ENCODE peak calls at places on chromosomes 1 and 21, in four cellular contexts. I, J, B and N are unnamed samples.

GRCh38 chr1:29698626-29699025 is 462.3 kb downstream of the PTPRU start:
- DNase-seq in I (no peak), J (no peak), B (no peak), N (no peak)

GRCh38 chr1:81703352-81703735 is 97.4 kb upstream of the ADGRL2 start:
- DNase-seq in I (no peak), J (no peak), B (no peak), N (no peak)

GRCh38 chr1:2208309-2209239 is 14.0 kb upstream of the FAAP20 start:
- DNase-seq in I (peak), J (no peak), B (no peak), N (no peak)

GRCh38 chr1:178143730-178144343 is 49.9 kb downstream of the RASAL2 start:
- DNase-seq in I (no peak), J (no peak), B (no peak), N (no peak)

GRCh38 chr1:180609643-180610555 is 21.9 kb upstream of the XPR1 start:
- DNase-seq in I (no peak), J (peak), B (no peak), N (no peak)

GRCh38 chr21:41957991-41958766 is 4.4 kb upstream of the C2CD2 start:
- DNase-seq in I (peak), J (peak), B (no peak), N (no peak)

GRCh38 chr1:55217226-55217996 is 2.2 kb upstream of the USP24 start:
- DNase-seq in I (no peak), J (no peak), B (no peak), N (no peak)

GRCh38 chr1:16246961-16247360 is 10.0 kb upstream of the CPLANE2 start:
- DNase-seq in I (no peak), J (no peak), B (no peak), N (no peak)

DNA sequence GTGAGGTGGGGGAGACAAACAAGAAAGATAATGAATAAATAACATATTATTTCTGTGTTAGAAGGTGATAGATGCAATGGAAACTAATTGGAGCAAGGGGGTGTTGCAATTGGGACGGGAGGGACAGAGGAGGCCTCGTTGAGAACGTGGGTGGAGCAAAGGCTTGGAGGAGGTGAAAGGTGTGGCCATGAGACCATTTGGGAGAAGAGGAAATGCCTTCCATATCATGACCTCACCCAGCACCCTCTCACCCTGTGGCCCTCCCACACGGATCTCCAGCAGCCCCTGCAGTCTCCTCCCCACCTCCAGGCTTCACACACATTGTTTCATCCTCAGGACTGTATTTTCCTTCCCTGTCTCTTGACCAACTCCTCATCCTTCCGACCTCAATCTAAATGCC is 85.3 kb upstream of the ARHGAP29 start:
- DNase-seq in I (no peak), J (no peak), B (no peak), N (no peak)
- TF ChIP-seq FOXK2 in I (no peak), J (no peak), B (no peak), N (no peak)

DNA sequence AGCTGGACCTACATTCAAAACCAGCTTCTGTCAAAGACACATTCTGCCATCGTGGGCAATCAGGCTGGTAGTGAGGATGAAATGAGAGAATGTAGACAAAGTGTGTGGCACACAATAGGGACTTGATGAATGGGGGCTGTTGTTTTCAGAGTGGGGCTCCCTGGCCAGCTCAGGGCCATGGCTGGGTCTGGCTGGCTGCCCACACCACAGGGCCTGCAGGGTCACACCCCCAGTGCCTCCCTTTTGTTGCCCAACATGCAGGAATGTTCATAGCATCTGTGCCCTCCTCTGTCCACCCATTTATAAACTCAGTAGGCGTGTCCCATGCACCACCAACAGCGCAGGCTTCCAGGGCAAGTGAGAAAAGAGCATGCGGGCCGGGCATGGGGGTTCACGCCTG is 20.8 kb upstream of the ECE1 start:
- DNase-seq in I (peak), J (no peak), B (no peak), N (no peak)
- TF ChIP-seq FOXK2 in I (no peak), J (no peak), B (no peak), N (no peak)

GRCh38 chr1:96425382-96426129 is 296.0 kb upstream of the PTBP2 start:
- DNase-seq in I (no peak), J (no peak), B (no peak), N (no peak)
- TF ChIP-seq FOXK2 in I (no peak), J (no peak), B (no peak), N (no peak)

GRCh38 chr21:37365657-37366487 is 701 bp upstream of the DYRK1A start:
- DNase-seq in I (peak), J (peak), B (no peak), N (peak)
- TF ChIP-seq FOXK2 in I (no peak), J (peak), B (no peak), N (no peak)